ENCODE peak calls at places on chromosomes 6 and 20, in six cellular contexts. P, W, V, G, T and B are unnamed samples.
A peak's percentile ranks its signal among the peaks of the same experiment; 100 is the strongest.

GRCh38 chr20:52484438-52484837 is 292.9 kb upstream of the ZFP64 start:
- DNase-seq in T (no peak), V (peak; percentile 24), P (peak; percentile 4), G (no peak), W (no peak), B (no peak)

GRCh38 chr20:41534842-41535241 is 83.3 kb downstream of the CHD6 start:
- DNase-seq in G (no peak), T (no peak), W (no peak), P (peak; percentile 28), V (no peak), B (no peak)

GRCh38 chr6:69957990-69958559 is 91.7 kb downstream of the COL19A1 start:
- DNase-seq in V (no peak), G (no peak), W (no peak), T (no peak), P (peak; percentile 20), B (no peak)

GRCh38 chr6:143432588-143432987 is 17.9 kb downstream of the ADAT2 start:
- DNase-seq in P (no peak), V (no peak), W (no peak), T (no peak), G (no peak), B (no peak)

GRCh38 chr6:31122803-31123706 is 2.8 kb upstream of the CDSN start:
- DNase-seq in P (peak; percentile 90), V (peak; percentile 69), T (peak; percentile 30), W (no peak), G (no peak), B (peak; percentile 43)

GRCh38 chr20:2276015-2276414 is 19.8 kb upstream of the TGM3 start:
- DNase-seq in T (no peak), G (no peak), P (no peak), V (no peak), W (no peak), B (no peak)

GRCh38 chr6:111988926-111989325 is 65.0 kb upstream of the CCN6 start:
- DNase-seq in V (no peak), W (no peak), T (no peak), P (no peak), G (no peak), B (no peak)

GRCh38 chr20:14845199-14846160 is 508.1 kb upstream of the FLRT3 start:
- DNase-seq in W (no peak), V (no peak), G (no peak), T (peak; percentile 3), P (no peak), B (no peak)

GRCh38 chr6:55047433-55048044 is 126.8 kb upstream of the HCRTR2 start:
- DNase-seq in V (no peak), T (no peak), W (no peak), P (no peak), G (no peak), B (no peak)

GRCh38 chr6:24517659-24518538 is 23.1 kb downstream of the ALDH5A1 start:
- DNase-seq in V (no peak), G (no peak), W (no peak), T (no peak), P (no peak), B (no peak)

DNA sequence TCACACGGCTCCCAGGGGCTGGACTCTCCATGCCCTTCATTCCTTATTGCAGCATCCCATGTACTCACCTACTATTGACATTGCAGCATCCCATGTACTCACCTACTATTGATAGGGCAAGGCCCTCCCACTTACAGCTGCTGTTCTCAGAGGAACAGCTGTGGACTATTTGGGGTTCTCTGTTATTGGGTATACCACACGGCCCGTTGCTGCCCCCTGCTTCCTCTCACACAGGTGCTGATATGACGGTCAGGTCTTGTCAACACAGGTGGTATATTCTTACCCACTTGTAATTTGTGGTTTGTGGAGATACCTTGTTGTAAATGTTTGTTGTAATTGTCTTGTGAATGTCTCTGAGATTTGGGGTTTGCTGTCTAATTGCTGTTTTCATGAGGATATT is 18.8 kb downstream of the ALDH5A1 start:
- DNase-seq in G (no peak), T (no peak), V (no peak), W (no peak), P (no peak), B (no peak)
- TF ChIP-seq CTCF in G (no peak), T (no peak), V (no peak), W (no peak), P (no peak), B (no peak)

GRCh38 chr6:149266659-149267058 is 50.9 kb upstream of the TAB2 start:
- DNase-seq in T (no peak), V (no peak), P (no peak), W (no peak), G (no peak), B (no peak)
- TF ChIP-seq CTCF in T (no peak), V (no peak), P (no peak), W (no peak), G (no peak), B (no peak)

GRCh38 chr6:38773338-38773737 is 58.2 kb downstream of the DNAH8 start:
- DNase-seq in V (no peak), P (no peak), T (no peak), W (peak; percentile 31), G (no peak), B (no peak)
- TF ChIP-seq CTCF in V (peak; percentile 13), P (peak; percentile 55), T (peak; percentile 69), W (peak; percentile 30), G (no peak), B (no peak)

DNA sequence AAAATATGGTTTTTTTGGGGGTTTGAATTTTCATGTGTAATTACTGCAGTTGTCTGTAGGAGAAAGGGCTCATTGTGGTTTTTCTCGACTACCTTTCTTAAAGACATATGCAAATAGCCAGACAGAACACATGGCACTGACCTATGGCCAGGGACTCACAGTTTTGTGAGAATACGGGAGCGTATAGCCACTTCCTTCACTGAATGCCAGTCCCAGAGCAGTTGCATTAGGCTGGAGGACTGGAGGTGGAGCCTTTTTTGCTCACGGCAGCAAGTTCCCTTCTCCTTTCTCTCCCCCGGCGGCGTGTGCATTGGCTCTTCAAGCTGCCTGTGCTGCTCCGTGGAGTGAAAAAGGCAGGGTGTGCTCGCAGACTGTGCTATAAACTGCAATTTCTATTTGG is 114.9 kb downstream of the AKAP7 start:
- DNase-seq in W (peak; percentile 21), G (peak; percentile 41), V (peak; percentile 13), P (peak; percentile 76), T (peak; percentile 26), B (no peak)
- TF ChIP-seq CTCF in W (no peak), G (no peak), V (no peak), P (peak; percentile 25), T (no peak), B (no peak)

GRCh38 chr6:95352064-95352463 is 225.3 kb upstream of the MANEA start:
- DNase-seq in P (peak; percentile 39), G (no peak), W (no peak), V (no peak), T (no peak), B (no peak)
- TF ChIP-seq CTCF in P (peak; percentile 26), G (no peak), W (no peak), V (no peak), T (peak; percentile 30), B (no peak)

DNA sequence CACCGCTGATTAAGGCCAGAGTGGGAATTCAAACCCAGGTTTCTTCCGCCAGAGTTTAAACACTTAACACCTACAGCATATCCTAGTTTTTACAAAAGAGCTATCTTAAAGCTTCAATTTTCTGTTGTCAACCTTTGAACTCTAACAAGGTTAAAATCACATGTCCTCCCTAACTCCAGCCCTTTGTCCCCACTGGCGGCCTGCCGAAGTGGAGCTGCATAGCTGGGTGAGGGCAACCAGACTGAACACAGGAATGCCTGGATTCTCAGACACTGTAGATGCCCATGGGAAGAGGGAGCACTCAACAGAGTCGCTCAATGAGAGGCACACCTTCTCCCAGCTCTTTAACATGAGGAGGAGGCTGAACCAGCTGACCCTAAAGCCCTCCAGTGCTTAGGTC is 59.1 kb downstream of the LRFN2 start:
- DNase-seq in T (no peak), P (no peak), G (no peak), V (no peak), W (no peak), B (no peak)
- TF ChIP-seq CTCF in T (no peak), P (no peak), G (no peak), V (no peak), W (no peak), B (no peak)

GRCh38 chr6:130749402-130749801 is 77.8 kb upstream of the SMLR1 start:
- DNase-seq in W (no peak), G (no peak), V (no peak), P (no peak), T (no peak), B (no peak)
- TF ChIP-seq CTCF in W (no peak), G (no peak), V (no peak), P (no peak), T (peak; percentile 21), B (no peak)